ENCODE peak calls at places on chromosome 14, in four cellular contexts. X is HepG2, E is K562, A is GM12878. P is an unnamed sample.

GRCh38 chr14:65206448-65207096 is 104.3 kb upstream of the MAX start:
- DNase-seq in X (no peak), E (no peak), A (peak), P (no peak)

GRCh38 chr14:95601650-95602049 is 66.8 kb downstream of the GLRX5 start:
- DNase-seq in X (no peak), E (peak), A (no peak), P (no peak)

GRCh38 chr14:35301334-35302210 is 9.4 kb downstream of the PSMA6 start:
- DNase-seq in X (no peak), E (no peak), A (no peak), P (no peak)

GRCh38 chr14:20679907-20680306 is 4.5 kb upstream of the RNASE4 start:
- DNase-seq in X (peak), E (peak), A (no peak), P (peak)

GRCh38 chr14:57136669-57137068 is 132.0 kb downstream of the EXOC5 start:
- DNase-seq in X (no peak), E (no peak), A (no peak), P (peak)

GRCh38 chr14:39957290-39957689 is 525.1 kb upstream of the FBXO33 start:
- DNase-seq in X (no peak), E (no peak), A (no peak), P (no peak)

GRCh38 chr14:22481546-22481945 is 107.5 kb downstream of the DAD1 start:
- DNase-seq in X (no peak), E (no peak), A (no peak), P (no peak)

GRCh38 chr14:68722186-68722585 is 70.7 kb downstream of the ZFP36L1 start:
- DNase-seq in X (no peak), E (no peak), A (no peak), P (no peak)

GRCh38 chr14:87992349-87992719 is 648 bp downstream of the GALC start:
- DNase-seq in X (no peak), E (no peak), A (no peak), P (no peak)

GRCh38 chr14:50053935-50054334 is 62.4 kb downstream of the VCPKMT start:
- DNase-seq in X (no peak), E (no peak), A (no peak), P (no peak)

GRCh38 chr14:24837280-24838046 is 203.5 kb upstream of the GZMB start:
- DNase-seq in X (no peak), E (no peak), A (no peak), P (no peak)
- TF ChIP-seq CBFB in X (no peak), E (no peak), A (no peak), P (no peak)

GRCh38 chr14:52179151-52179790 is 88.2 kb upstream of the PTGDR start:
- DNase-seq in X (no peak), E (no peak), A (no peak), P (no peak)

GRCh38 chr14:52188381-52188780 is 79.1 kb upstream of the PTGDR start:
- DNase-seq in X (no peak), E (no peak), A (no peak), P (no peak)

GRCh38 chr14:52185178-52185577 is 82.3 kb upstream of the PTGDR start:
- DNase-seq in X (no peak), E (no peak), A (no peak), P (no peak)

DNA sequence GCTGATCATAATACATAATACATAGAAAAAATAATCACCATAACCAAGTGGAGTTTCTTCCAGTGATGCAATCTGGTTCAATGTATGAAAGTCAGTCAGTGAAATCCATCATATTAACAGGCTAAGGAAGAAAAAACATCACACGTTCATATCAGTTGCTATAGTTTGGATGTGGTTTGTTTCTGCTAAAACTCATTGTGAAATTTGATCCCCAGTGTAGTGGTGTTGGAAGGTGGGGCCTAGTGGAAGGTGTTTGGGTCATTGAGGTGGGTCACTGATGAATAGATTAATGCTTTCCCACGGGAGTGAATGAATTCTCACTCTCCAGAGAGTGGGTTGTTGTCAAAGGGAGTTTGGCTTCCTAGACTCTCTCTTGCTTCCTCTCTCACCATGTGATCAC is 84.6 kb upstream of the PTGDR start:
- DNase-seq in X (no peak), E (no peak), A (no peak), P (no peak)
- TF ChIP-seq CBFB in X (no peak), E (no peak), A (no peak), P (no peak)

GRCh38 chr14:74573421-74574091 is 38.5 kb downstream of the LTBP2 start:
- DNase-seq in X (no peak), E (no peak), A (no peak), P (peak)

GRCh38 chr14:74575936-74576335 is 36.1 kb downstream of the LTBP2 start:
- DNase-seq in X (no peak), E (no peak), A (no peak), P (no peak)

GRCh38 chr14:74575507-74575906 is 36.5 kb downstream of the LTBP2 start:
- DNase-seq in X (no peak), E (no peak), A (no peak), P (no peak)

GRCh38 chr14:74574092-74574438 is 38.0 kb downstream of the LTBP2 start:
- DNase-seq in X (no peak), E (no peak), A (no peak), P (no peak)

DNA sequence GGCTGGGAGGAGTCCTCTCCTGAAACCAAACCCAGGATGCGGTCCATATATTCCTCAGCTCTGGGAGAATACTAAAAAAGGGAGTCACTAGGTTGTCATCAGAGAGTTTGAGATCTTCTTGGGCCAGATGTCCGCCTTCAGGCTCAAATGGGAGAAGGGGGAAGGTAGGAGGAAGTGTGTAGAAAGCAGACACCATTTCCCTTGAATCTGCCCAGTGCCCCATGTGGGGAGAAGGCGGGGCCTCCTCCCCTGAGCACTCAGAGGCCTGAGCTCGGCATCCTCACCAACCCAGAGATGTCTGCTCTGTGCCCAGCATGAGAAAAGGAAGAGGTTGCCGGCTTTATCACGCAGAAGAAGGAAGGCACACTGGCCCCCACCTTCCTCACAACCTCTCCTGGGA is 37.3 kb downstream of the LTBP2 start:
- DNase-seq in X (no peak), E (no peak), A (no peak), P (no peak)
- TF ChIP-seq CBFB in X (no peak), E (no peak), A (no peak), P (no peak)

GRCh38 chr14:91831337-91831736 is 36.0 kb downstream of the TC2N start:
- DNase-seq in X (no peak), E (no peak), A (no peak), P (no peak)

GRCh38 chr14:91837076-91837475 is 30.3 kb downstream of the TC2N start:
- DNase-seq in X (no peak), E (no peak), A (no peak), P (no peak)

GRCh38 chr14:91835920-91836843 is 31.2 kb downstream of the TC2N start:
- DNase-seq in X (no peak), E (peak), A (no peak), P (peak)

GRCh38 chr14:91834571-91834970 is 32.8 kb downstream of the TC2N start:
- DNase-seq in X (no peak), E (no peak), A (no peak), P (no peak)

DNA sequence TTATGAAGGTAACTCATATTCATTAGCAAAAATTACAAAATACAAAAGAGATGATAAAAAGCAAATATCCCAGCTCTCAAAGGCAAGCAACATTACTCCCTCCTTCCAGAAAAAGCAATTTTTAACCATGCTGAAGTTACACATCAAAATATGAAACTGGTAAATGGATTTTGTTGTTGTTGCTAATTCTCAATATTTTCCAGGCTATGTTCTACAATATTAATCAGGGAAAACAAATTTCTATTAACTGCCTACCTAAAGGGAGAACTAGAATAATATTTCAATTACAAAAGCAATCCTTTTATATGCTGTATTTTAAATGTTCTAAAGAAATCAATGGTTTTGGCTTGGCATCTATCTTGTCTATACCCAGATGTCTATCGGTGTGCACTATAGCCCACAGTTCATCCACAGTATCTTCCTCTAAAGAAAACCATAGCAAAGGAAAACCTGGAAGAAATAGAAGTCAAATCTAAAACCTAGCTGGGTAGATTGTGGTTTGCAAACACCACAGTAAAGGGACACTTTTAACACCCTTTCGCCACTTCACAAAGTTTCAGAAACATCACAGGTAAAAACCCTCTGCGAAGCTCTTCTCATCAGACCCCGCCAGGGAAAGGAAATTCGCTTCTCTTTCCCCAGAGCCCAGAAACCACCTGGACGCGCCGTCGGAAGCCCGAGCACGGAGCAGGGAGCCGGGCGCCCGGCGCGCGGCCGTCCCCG is 32.0 kb downstream of the TC2N start:
- DNase-seq in X (no peak), E (no peak), A (no peak), P (no peak)
- TF ChIP-seq CBFB in X (no peak), E (no peak), A (no peak), P (no peak)

DNA sequence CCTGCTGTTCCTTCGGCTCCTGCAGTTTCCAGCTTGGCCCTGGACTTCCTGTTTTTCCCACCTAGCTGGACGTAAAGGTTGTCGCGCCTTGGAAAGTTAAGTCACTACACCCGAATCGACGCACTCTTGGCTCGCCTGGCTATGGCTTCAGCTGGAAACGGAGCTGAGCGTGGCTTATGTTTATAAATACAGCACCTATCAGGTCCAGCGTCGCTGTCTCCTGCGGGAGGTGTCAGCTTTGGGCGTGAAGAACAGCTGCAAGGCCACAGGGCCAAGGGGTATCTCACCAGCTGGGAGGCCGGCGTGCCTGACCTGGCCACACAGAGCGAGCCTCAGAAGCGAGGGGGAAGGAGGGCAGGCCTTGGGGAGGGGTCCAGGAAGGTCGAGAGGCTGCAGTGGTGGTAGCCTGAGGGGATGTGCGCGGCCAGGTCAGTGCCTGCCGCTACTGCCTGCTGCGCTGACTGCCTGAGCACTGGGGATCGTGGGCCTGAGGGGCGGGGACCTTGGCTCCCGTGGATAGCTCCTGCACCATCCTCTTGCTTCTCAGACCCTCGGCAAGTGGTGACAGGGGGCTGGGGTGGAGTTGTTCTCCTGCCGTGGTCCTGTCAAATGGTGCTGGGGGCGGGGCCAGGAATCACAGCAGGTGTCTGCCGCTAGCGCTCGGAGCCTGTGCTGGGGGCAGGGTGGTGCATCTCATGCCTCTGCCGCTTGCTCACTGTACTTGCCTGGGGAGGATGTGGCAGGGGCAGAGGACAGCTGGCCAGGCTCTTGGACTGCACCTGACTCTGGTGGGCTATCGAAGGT is 12.5 kb downstream of the PACS2 start:
- DNase-seq in X (no peak), E (no peak), A (no peak), P (peak)
- TF ChIP-seq CBFB in X (no peak), E (no peak), A (no peak), P (no peak)

DNA sequence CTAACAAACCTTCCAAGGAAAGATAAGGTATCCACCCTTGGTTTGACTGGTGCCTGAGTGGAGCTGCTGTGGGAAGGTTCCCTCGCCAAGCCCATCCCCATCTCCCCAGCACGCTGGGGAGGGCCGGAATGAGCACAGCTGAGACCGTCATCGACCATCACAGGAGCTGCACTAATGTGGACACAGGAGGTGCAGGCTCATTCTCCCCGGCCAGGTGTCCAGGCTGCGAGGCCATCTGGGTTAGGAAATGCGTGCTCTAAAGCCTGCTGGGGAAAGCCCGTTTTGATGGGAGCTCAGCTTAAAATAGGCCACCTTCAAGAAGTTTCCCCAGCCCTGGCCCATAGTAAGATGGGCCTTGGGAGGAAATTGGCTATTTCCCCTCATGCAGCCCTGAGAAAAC is 35.2 kb upstream of the FOXN3 start:
- DNase-seq in X (no peak), E (no peak), A (no peak), P (no peak)
- TF ChIP-seq CBFB in X (no peak), E (no peak), A (no peak), P (no peak)

DNA sequence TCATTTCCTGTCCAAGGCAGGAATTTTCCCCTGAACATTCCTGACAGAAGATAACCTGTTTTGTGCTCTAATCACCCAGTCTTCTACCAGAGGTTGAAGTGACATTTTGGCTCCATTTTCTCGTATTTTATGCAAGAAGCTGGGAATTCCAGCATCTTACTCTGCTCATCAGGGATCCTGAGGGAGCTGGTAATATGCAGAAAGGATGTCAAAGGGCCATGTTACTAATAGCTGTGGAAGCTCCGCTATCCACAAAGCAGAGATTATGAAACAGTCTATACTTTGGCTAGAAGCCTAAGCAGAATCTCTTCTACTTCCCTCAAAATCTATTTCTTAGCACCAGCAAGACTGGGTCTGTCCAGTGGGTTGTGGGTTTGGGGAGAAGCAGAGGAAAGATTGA is 613.0 kb downstream of the DIO2 start:
- DNase-seq in X (no peak), E (no peak), A (no peak), P (no peak)
- TF ChIP-seq CBFB in X (no peak), E (no peak), A (no peak), P (no peak)

GRCh38 chr14:98695809-98696208 is 576.2 kb downstream of the BCL11B start:
- DNase-seq in X (no peak), E (no peak), A (no peak), P (no peak)

GRCh38 chr14:98700748-98701147 is 571.2 kb downstream of the BCL11B start:
- DNase-seq in X (no peak), E (no peak), A (no peak), P (no peak)

GRCh38 chr14:98701377-98701776 is 570.6 kb downstream of the BCL11B start:
- DNase-seq in X (no peak), E (no peak), A (no peak), P (no peak)

GRCh38 chr14:98694541-98694940 is 577.5 kb downstream of the BCL11B start:
- DNase-seq in X (no peak), E (no peak), A (no peak), P (no peak)

GRCh38 chr14:98698341-98698740 is 573.7 kb downstream of the BCL11B start:
- DNase-seq in X (no peak), E (no peak), A (no peak), P (no peak)
- TF ChIP-seq CBFB in X (no peak), E (no peak), A (no peak), P (no peak)

P was measured in WTC11.